ENCODE peak calls at places on chromosomes 5 and 9, in five cellular contexts. W, G, N, Z and B are unnamed samples.

GRCh38 chr9:18720691-18721090 is 246.7 kb downstream of the ADAMTSL1 start:
- DNase-seq in W (no peak), G (no peak), N (no peak), Z (no peak), B (no peak)

GRCh38 chr9:127525426-127526188 is 74.3 kb downstream of the LRSAM1 start:
- DNase-seq in W (no peak), G (no peak), N (peak; percentile 54), Z (no peak), B (no peak)

GRCh38 chr9:127163409-127163808 is 41.0 kb upstream of the ANGPTL2 start:
- DNase-seq in W (no peak), G (no peak), N (no peak), Z (peak; percentile 96), B (no peak)

GRCh38 chr5:60148356-60148755 is 254.8 kb upstream of the PDE4D start:
- DNase-seq in W (no peak), G (no peak), N (no peak), Z (no peak), B (no peak)

GRCh38 chr9:126804198-126804695 is 593 bp upstream of the ZBTB43 start:
- DNase-seq in W (no peak), G (no peak), N (no peak), Z (no peak), B (no peak)

GRCh38 chr9:134597957-134598883 is 43.4 kb upstream of the COL5A1 start:
- DNase-seq in W (no peak), G (no peak), N (no peak), Z (no peak), B (no peak)

GRCh38 chr5:159097461-159098284 is 2.0 kb downstream of the EBF1 start:
- DNase-seq in W (no peak), G (no peak), N (no peak), Z (no peak), B (peak; percentile 87)

GRCh38 chr5:150175536-150175935 is 9.0 kb downstream of the CDX1 start:
- DNase-seq in W (no peak), G (no peak), N (peak; percentile 19), Z (peak; percentile 34), B (no peak)

GRCh38 chr9:786405-786804 is 55.1 kb upstream of the DMRT1 start:
- DNase-seq in W (no peak), G (no peak), N (no peak), Z (no peak), B (no peak)

GRCh38 chr5:73684691-73685090 is 58.7 kb downstream of the ARHGEF28 start:
- DNase-seq in W (no peak), G (no peak), N (no peak), Z (no peak), B (no peak)

GRCh38 chr9:114606068-114606467 is 5.0 kb upstream of the TMEM268 start:
- DNase-seq in W (no peak), G (no peak), N (no peak), Z (peak; percentile 81), B (no peak)

GRCh38 chr9:6915635-6916034 is 157.9 kb downstream of the KDM4C start:
- DNase-seq in W (no peak), G (no peak), N (no peak), Z (no peak), B (no peak)

GRCh38 chr5:74767579-74767913 is 497 bp downstream of the NSA2 start:
- DNase-seq in W (no peak), G (no peak), N (peak; percentile 28), Z (no peak), B (no peak)

GRCh38 chr5:163177971-163178370 is 259.4 kb upstream of the CCNG1 start:
- DNase-seq in W (no peak), G (no peak), N (no peak), Z (no peak), B (no peak)

GRCh38 chr9:77025146-77025545 is 5.7 kb downstream of the FOXB2 start:
- DNase-seq in W (no peak), G (no peak), N (no peak), Z (no peak), B (no peak)

GRCh38 chr5:160001051-160001450 is 7.9 kb upstream of the TTC1 start:
- DNase-seq in W (no peak), G (no peak), N (no peak), Z (no peak), B (no peak)

GRCh38 chr5:176660860-176661641 is 13.8 kb downstream of the TSPAN17 start:
- DNase-seq in W (peak; percentile 76), G (peak; percentile 38), N (peak; percentile 49), Z (peak; percentile 69), B (peak; percentile 95)

GRCh38 chr5:178331491-178331981 is 98.9 kb upstream of the PHYKPL start:
- DNase-seq in W (peak; percentile 84), G (no peak), N (no peak), Z (no peak), B (peak; percentile 80)

GRCh38 chr5:81513982-81514381 is 120.0 kb upstream of the ACOT12 start:
- DNase-seq in W (no peak), G (no peak), N (no peak), Z (peak; percentile 30), B (no peak)

GRCh38 chr5:113271015-113271414 is 163.8 kb downstream of the TSSK1B start:
- DNase-seq in W (no peak), G (no peak), N (no peak), Z (peak; percentile 90), B (no peak)

GRCh38 chr9:75053869-75054268 is 25.8 kb upstream of the CARNMT1 start:
- DNase-seq in W (no peak), G (no peak), N (no peak), Z (no peak), B (no peak)

GRCh38 chr5:1378096-1378495 is 33.2 kb upstream of the CLPTM1L start:
- DNase-seq in W (no peak), G (no peak), N (no peak), Z (no peak), B (peak; percentile 44)

GRCh38 chr5:174609116-174609515 is 115.3 kb upstream of the MSX2 start:
- DNase-seq in W (peak; percentile 54), G (no peak), N (peak; percentile 77), Z (no peak), B (no peak)

GRCh38 chr5:174614500-174615135 is 109.8 kb upstream of the MSX2 start:
- DNase-seq in W (no peak), G (no peak), N (no peak), Z (no peak), B (no peak)

GRCh38 chr5:174612686-174613085 is 111.7 kb upstream of the MSX2 start:
- DNase-seq in W (no peak), G (no peak), N (no peak), Z (no peak), B (no peak)

GRCh38 chr5:174608631-174609097 is 115.7 kb upstream of the MSX2 start:
- DNase-seq in W (peak; percentile 95), G (no peak), N (peak; percentile 67), Z (no peak), B (peak; percentile 81)

DNA sequence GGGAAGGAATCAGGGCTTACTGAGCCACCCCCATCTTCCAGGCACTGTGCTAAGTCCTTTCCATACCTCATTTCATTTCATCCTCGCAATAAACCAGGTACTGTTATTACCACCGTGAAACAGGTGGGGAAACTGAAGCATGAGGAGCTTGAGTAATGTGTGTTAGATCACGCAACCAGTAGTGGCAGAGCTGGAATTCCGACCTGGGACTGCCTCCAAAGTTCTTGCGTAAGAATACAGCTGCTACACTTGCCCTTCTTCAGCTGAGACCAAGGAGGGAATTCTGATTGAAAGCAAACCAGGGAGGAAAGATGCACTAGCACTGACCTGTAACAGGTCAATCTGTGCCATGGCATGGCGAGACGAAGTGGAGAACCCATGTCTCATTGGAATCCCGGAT is 113.4 kb upstream of the MSX2 start:
- DNase-seq in W (peak; percentile 43), G (no peak), N (no peak), Z (no peak), B (no peak)
- H3K27ac ChIP-seq in W (no peak overlapping the region), G (no peak overlapping the region), N (no peak overlapping the region), Z (no peak overlapping the region), B (no peak overlapping the region)

GRCh38 chr5:134177197-134178171 is 734 bp upstream of the SKP1 start:
- DNase-seq in W (peak; percentile 70), G (peak; percentile 35), N (peak; percentile 60), Z (peak; percentile 77), B (peak; percentile 81)
- TF ChIP-seq POLR2AphosphoS5 in W (peak; percentile 58), G (peak; percentile 67), N (peak; percentile 32), Z (no peak), B (no peak)

GRCh38 chr5:128673010-128673409 is 135.0 kb upstream of the FBN2 start:
- DNase-seq in W (no peak), G (no peak), N (no peak), Z (no peak), B (no peak)
- H3K27ac ChIP-seq in W (no peak overlapping the region), G (no peak overlapping the region), N (no peak overlapping the region), Z (no peak overlapping the region), B (no peak overlapping the region)

GRCh38 chr5:93891491-93892480 is 150.4 kb upstream of the POU5F2 start:
- DNase-seq in W (no peak), G (no peak), N (no peak), Z (no peak), B (no peak)

GRCh38 chr5:93892481-93892880 is 151.1 kb upstream of the POU5F2 start:
- DNase-seq in W (no peak), G (no peak), N (no peak), Z (no peak), B (no peak)

GRCh38 chr5:93890657-93891056 is 149.3 kb upstream of the POU5F2 start:
- DNase-seq in W (no peak), G (no peak), N (no peak), Z (peak; percentile 7), B (no peak)

GRCh38 chr5:93894471-93895354 is 153.3 kb upstream of the POU5F2 start:
- DNase-seq in W (no peak), G (no peak), N (peak; percentile 10), Z (peak; percentile 21), B (no peak)

GRCh38 chr5:93893050-93893449 is 151.7 kb upstream of the POU5F2 start:
- DNase-seq in W (no peak), G (no peak), N (no peak), Z (no peak), B (no peak)
- TF ChIP-seq POLR2AphosphoS5 in W (no peak), G (no peak), N (no peak), Z (no peak), B (no peak)

DNA sequence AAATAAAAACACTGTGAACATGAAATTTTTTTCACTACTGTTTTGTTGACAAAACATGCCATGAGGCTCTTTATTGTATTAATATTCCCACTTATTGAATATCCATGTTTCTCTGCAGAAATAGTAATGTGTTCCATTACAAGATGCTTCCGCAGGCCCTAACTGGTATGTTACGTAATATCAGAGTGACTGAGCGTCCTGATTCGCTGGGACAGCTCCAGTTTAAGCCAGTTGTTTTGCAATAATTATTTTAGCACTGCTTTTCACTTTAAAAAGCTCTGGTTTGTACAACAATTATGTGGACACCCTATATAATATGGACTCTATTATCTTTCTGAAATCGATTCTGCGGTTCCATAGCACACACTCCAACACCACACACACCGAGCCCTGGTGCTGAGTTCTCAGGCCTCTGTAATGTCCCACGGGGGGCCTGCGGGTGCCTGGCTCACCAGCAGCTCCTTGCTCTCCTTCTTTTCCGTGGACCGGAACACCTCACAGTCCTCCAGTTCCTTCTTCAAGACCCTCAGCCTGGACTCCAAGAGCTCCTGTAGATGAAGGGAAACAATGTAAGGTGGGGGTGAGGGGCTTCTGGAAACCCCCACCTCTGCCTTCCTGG is 1.8 kb downstream of the TRIM7 start:
- DNase-seq in W (no peak), G (no peak), N (no peak), Z (no peak), B (peak; percentile 50)
- H3K27ac ChIP-seq in W (peak overlapping the region; percentile 57), G (peak overlapping the region; percentile 72), N (peak overlapping the region; percentile 93), Z (no peak overlapping the region), B (no peak overlapping the region)

GRCh38 chr5:87081511-87082372 is 185.9 kb upstream of the RASA1 start:
- DNase-seq in W (peak; percentile 35), G (no peak), N (no peak), Z (peak; percentile 55), B (no peak)
- TF ChIP-seq POLR2AphosphoS5 in W (no peak), G (no peak), N (no peak), Z (no peak), B (no peak)